ENCODE peak calls at places on chromosome 2, in eight cellular contexts. One of them, this sample, is unnamed. For H3K4me1, the result is how much of the 10 kb centered on the place peaks cover.

GRCh38 chr2:229273384-229274338 is 2.6 kb upstream of the PID1 start:
- DNase-seq in right atrium auricular region: no peak
- DNase-seq in prostate gland: peak
- DNase-seq in upper lobe of left lung: no peak
- DNase-seq in Karpas-422: peak
- DNase-seq in psoas muscle: no peak
- DNase-seq in upper lobe of right lung: peak
- DNase-seq in mesenchymal stem cell: peak
- DNase-seq in this sample: peak

GRCh38 chr2:108585446-108585845 is 51.2 kb downstream of the LIMS1 start:
- DNase-seq in right atrium auricular region: no peak
- DNase-seq in mesenchymal stem cell: peak
- DNase-seq in upper lobe of right lung: no peak
- DNase-seq in psoas muscle: no peak
- DNase-seq in upper lobe of left lung: no peak
- DNase-seq in Karpas-422: no peak
- DNase-seq in prostate gland: no peak
- DNase-seq in this sample: no peak

GRCh38 chr2:2832657-2833056 is 501.6 kb upstream of the MYT1L start:
- DNase-seq in right atrium auricular region: peak
- DNase-seq in mesenchymal stem cell: no peak
- DNase-seq in prostate gland: no peak
- DNase-seq in psoas muscle: no peak
- DNase-seq in upper lobe of right lung: no peak
- DNase-seq in upper lobe of left lung: no peak
- DNase-seq in Karpas-422: no peak
- DNase-seq in this sample: no peak

GRCh38 chr2:198641161-198641560 is 816.6 kb downstream of the SATB2 start:
- DNase-seq in upper lobe of right lung: no peak
- DNase-seq in psoas muscle: no peak
- DNase-seq in mesenchymal stem cell: peak
- DNase-seq in upper lobe of left lung: no peak
- DNase-seq in Karpas-422: no peak
- DNase-seq in prostate gland: no peak
- DNase-seq in right atrium auricular region: no peak
- DNase-seq in this sample: no peak

GRCh38 chr2:46831869-46832265 is 83.7 kb downstream of the MCFD2 start:
- DNase-seq in upper lobe of left lung: no peak
- DNase-seq in upper lobe of right lung: no peak
- DNase-seq in mesenchymal stem cell: no peak
- DNase-seq in psoas muscle: no peak
- DNase-seq in prostate gland: no peak
- DNase-seq in right atrium auricular region: no peak
- DNase-seq in Karpas-422: no peak
- DNase-seq in this sample: no peak

GRCh38 chr2:74425523-74425922 is 4.0 kb downstream of the WDR54 start:
- DNase-seq in mesenchymal stem cell: no peak
- DNase-seq in right atrium auricular region: no peak
- DNase-seq in upper lobe of right lung: peak
- DNase-seq in Karpas-422: no peak
- DNase-seq in upper lobe of left lung: no peak
- DNase-seq in prostate gland: no peak
- DNase-seq in psoas muscle: no peak
- DNase-seq in this sample: no peak

GRCh38 chr2:219675206-219675605 is 47.8 kb downstream of the SLC4A3 start:
- DNase-seq in upper lobe of right lung: no peak
- DNase-seq in Karpas-422: no peak
- DNase-seq in mesenchymal stem cell: no peak
- DNase-seq in prostate gland: peak
- DNase-seq in right atrium auricular region: peak
- DNase-seq in psoas muscle: no peak
- DNase-seq in upper lobe of left lung: no peak
- DNase-seq in this sample: no peak

GRCh38 chr2:12587729-12588522 is 128.8 kb upstream of the TRIB2 start:
- DNase-seq in Karpas-422: peak
- DNase-seq in prostate gland: no peak
- DNase-seq in psoas muscle: no peak
- DNase-seq in upper lobe of right lung: no peak
- DNase-seq in upper lobe of left lung: no peak
- DNase-seq in mesenchymal stem cell: peak
- DNase-seq in right atrium auricular region: no peak
- DNase-seq in this sample: peak

GRCh38 chr2:186540971-186541370 is 48.9 kb upstream of the ITGAV start:
- DNase-seq in prostate gland: no peak
- DNase-seq in mesenchymal stem cell: no peak
- DNase-seq in Karpas-422: no peak
- DNase-seq in upper lobe of left lung: no peak
- DNase-seq in upper lobe of right lung: no peak
- DNase-seq in right atrium auricular region: no peak
- DNase-seq in psoas muscle: no peak
- DNase-seq in this sample: no peak

DNA sequence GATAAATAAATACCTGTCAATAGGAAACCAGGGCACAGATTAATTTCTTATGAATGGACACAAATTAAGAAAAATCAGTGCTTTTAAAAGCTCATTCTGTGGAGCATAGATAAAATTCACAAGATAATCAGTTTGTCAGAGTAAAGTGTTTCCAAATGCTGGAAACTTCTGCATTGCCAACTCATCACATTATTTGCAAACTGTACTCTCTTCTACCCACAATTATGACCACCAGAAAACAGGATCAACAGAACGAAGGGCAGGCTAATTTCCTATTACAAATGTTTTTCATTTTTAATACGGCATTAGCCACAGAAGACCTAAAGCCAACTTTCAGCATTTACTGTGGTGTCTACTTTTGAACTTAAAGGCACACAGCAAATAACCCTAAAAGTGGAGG is 6.0 kb downstream of the IRS1 start:
- DNase-seq in right atrium auricular region: no peak
- DNase-seq in prostate gland: no peak
- DNase-seq in psoas muscle: no peak
- DNase-seq in mesenchymal stem cell: no peak
- DNase-seq in Karpas-422: no peak
- DNase-seq in upper lobe of left lung: no peak
- DNase-seq in upper lobe of right lung: no peak
- DNase-seq in this sample: no peak
- H3K4me1 ChIP-seq in right atrium auricular region: under half
- H3K4me1 ChIP-seq in prostate gland: under half
- H3K4me1 ChIP-seq in psoas muscle: half or more
- H3K4me1 ChIP-seq in mesenchymal stem cell: under half
- H3K4me1 ChIP-seq in Karpas-422: under half
- H3K4me1 ChIP-seq in upper lobe of left lung: under half
- H3K4me1 ChIP-seq in upper lobe of right lung: under half
- H3K4me1 ChIP-seq in this sample: under half

DNA sequence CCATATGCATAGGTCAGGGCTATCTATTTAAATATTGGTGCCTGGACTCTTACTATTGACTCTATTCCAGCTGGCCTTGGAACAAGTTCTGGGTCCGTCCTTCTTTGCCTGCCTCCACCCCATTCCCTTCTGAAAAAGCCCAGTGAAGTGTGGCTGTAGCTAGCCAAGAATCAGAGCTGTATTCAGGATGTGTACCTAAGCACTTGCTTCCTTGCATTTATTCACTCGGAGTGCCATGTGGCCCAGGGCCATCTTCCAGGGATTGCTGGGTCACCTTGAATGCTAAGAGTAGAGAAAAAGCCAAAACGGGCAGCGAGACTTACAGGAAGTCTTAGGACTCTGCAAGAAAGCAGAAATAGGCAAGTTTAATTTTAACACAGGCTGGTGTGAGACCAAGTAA is 4.0 kb downstream of the ITGA6 start:
- DNase-seq in mesenchymal stem cell: no peak
- DNase-seq in upper lobe of right lung: peak
- DNase-seq in psoas muscle: no peak
- DNase-seq in prostate gland: peak
- DNase-seq in Karpas-422: no peak
- DNase-seq in right atrium auricular region: no peak
- DNase-seq in upper lobe of left lung: no peak
- DNase-seq in this sample: no peak
- H3K4me1 ChIP-seq in mesenchymal stem cell: under half
- H3K4me1 ChIP-seq in upper lobe of right lung: under half
- H3K4me1 ChIP-seq in psoas muscle: under half
- H3K4me1 ChIP-seq in prostate gland: under half
- H3K4me1 ChIP-seq in Karpas-422: under half
- H3K4me1 ChIP-seq in right atrium auricular region: under half
- H3K4me1 ChIP-seq in upper lobe of left lung: half or more
- H3K4me1 ChIP-seq in this sample: under half

GRCh38 chr2:237540223-237540775 is 26.1 kb upstream of the PRLH start:
- DNase-seq in upper lobe of right lung: no peak
- DNase-seq in upper lobe of left lung: no peak
- DNase-seq in psoas muscle: no peak
- DNase-seq in right atrium auricular region: no peak
- DNase-seq in mesenchymal stem cell: no peak
- DNase-seq in Karpas-422: no peak
- DNase-seq in prostate gland: no peak
- DNase-seq in this sample: no peak

GRCh38 chr2:237540823-237541222 is 25.6 kb upstream of the PRLH start:
- DNase-seq in Karpas-422: no peak
- DNase-seq in upper lobe of left lung: no peak
- DNase-seq in upper lobe of right lung: no peak
- DNase-seq in prostate gland: peak
- DNase-seq in psoas muscle: peak
- DNase-seq in right atrium auricular region: peak
- DNase-seq in mesenchymal stem cell: no peak
- DNase-seq in this sample: peak

GRCh38 chr2:237541242-237541641 is 25.1 kb upstream of the PRLH start:
- DNase-seq in right atrium auricular region: no peak
- DNase-seq in Karpas-422: no peak
- DNase-seq in mesenchymal stem cell: no peak
- DNase-seq in upper lobe of right lung: no peak
- DNase-seq in psoas muscle: no peak
- DNase-seq in prostate gland: no peak
- DNase-seq in upper lobe of left lung: no peak
- DNase-seq in this sample: no peak

GRCh38 chr2:237539681-237540080 is 26.7 kb upstream of the PRLH start:
- DNase-seq in upper lobe of left lung: no peak
- DNase-seq in upper lobe of right lung: no peak
- DNase-seq in right atrium auricular region: no peak
- DNase-seq in mesenchymal stem cell: no peak
- DNase-seq in Karpas-422: no peak
- DNase-seq in psoas muscle: no peak
- DNase-seq in prostate gland: no peak
- DNase-seq in this sample: no peak

DNA sequence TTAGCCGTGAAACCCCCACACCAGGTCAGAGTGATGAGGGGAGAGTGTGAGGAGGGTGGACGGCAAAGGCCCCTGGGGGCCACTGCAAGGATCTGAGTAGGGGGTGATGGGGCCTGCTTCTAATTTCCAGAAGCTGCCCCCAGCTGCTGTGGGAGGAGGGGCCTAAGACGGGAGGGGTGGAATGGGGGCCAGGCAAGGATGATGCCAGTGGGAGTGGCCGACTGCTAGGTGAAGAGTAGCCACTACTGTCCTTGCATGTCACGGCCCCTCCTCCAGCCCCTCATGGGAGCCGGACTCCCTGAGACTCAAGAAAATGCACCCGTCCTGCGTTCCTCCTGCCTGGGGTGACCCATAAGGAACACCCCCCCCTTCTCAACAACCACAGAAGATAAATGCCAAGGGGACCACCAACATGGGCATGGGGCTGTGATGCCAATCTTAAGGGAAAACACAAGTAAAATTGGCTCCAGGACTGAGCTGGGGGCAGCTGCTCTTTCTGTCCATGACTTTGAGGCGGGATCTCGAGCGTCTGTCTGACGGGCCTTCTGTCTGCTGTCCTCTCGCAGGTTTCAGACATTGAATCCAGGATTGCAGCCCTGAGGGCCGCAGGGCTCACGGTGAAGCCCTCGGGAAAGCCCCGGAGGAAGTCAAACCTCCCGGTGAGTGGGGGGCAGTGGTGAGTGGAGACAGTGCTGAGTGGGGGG is 24.2 kb upstream of the PRLH start:
- DNase-seq in right atrium auricular region: no peak
- DNase-seq in upper lobe of right lung: no peak
- DNase-seq in mesenchymal stem cell: no peak
- DNase-seq in psoas muscle: no peak
- DNase-seq in Karpas-422: peak
- DNase-seq in upper lobe of left lung: no peak
- DNase-seq in prostate gland: no peak
- DNase-seq in this sample: no peak
- H3K4me1 ChIP-seq in right atrium auricular region: under half
- H3K4me1 ChIP-seq in upper lobe of right lung: under half
- H3K4me1 ChIP-seq in mesenchymal stem cell: under half
- H3K4me1 ChIP-seq in psoas muscle: under half
- H3K4me1 ChIP-seq in Karpas-422: under half
- H3K4me1 ChIP-seq in upper lobe of left lung: under half
- H3K4me1 ChIP-seq in prostate gland: under half
- H3K4me1 ChIP-seq in this sample: under half

GRCh38 chr2:241817126-241817820 is 8.3 kb downstream of the NEU4 start:
- DNase-seq in Karpas-422: no peak
- DNase-seq in psoas muscle: peak
- DNase-seq in mesenchymal stem cell: no peak
- DNase-seq in right atrium auricular region: peak
- DNase-seq in prostate gland: no peak
- DNase-seq in upper lobe of left lung: peak
- DNase-seq in upper lobe of right lung: peak
- DNase-seq in this sample: no peak
- H3K4me1 ChIP-seq in Karpas-422: under half
- H3K4me1 ChIP-seq in psoas muscle: under half
- H3K4me1 ChIP-seq in mesenchymal stem cell: under half
- H3K4me1 ChIP-seq in right atrium auricular region: under half
- H3K4me1 ChIP-seq in prostate gland: under half
- H3K4me1 ChIP-seq in upper lobe of left lung: under half
- H3K4me1 ChIP-seq in upper lobe of right lung: under half
- H3K4me1 ChIP-seq in this sample: under half

GRCh38 chr2:27178469-27178868 is 29.7 kb downstream of the TCF23 start:
- DNase-seq in mesenchymal stem cell: no peak
- DNase-seq in prostate gland: no peak
- DNase-seq in psoas muscle: no peak
- DNase-seq in right atrium auricular region: no peak
- DNase-seq in upper lobe of right lung: no peak
- DNase-seq in Karpas-422: no peak
- DNase-seq in upper lobe of left lung: no peak
- DNase-seq in this sample: no peak
- H3K4me1 ChIP-seq in mesenchymal stem cell: under half
- H3K4me1 ChIP-seq in prostate gland: under half
- H3K4me1 ChIP-seq in psoas muscle: under half
- H3K4me1 ChIP-seq in right atrium auricular region: under half
- H3K4me1 ChIP-seq in upper lobe of right lung: under half
- H3K4me1 ChIP-seq in Karpas-422: under half
- H3K4me1 ChIP-seq in upper lobe of left lung: under half
- H3K4me1 ChIP-seq in this sample: under half

GRCh38 chr2:136116813-136117390 is 1.0 kb downstream of the CXCR4 start:
- DNase-seq in upper lobe of left lung: peak
- DNase-seq in right atrium auricular region: no peak
- DNase-seq in prostate gland: no peak
- DNase-seq in psoas muscle: peak
- DNase-seq in mesenchymal stem cell: no peak
- DNase-seq in upper lobe of right lung: peak
- DNase-seq in Karpas-422: peak
- DNase-seq in this sample: no peak
- H3K4me1 ChIP-seq in upper lobe of left lung: under half
- H3K4me1 ChIP-seq in right atrium auricular region: under half
- H3K4me1 ChIP-seq in prostate gland: under half
- H3K4me1 ChIP-seq in psoas muscle: under half
- H3K4me1 ChIP-seq in mesenchymal stem cell: under half
- H3K4me1 ChIP-seq in upper lobe of right lung: under half
- H3K4me1 ChIP-seq in Karpas-422: under half
- H3K4me1 ChIP-seq in this sample: under half

GRCh38 chr2:11465485-11466306 is at the start of gene E2F6:
- DNase-seq in psoas muscle: peak
- DNase-seq in prostate gland: peak
- DNase-seq in Karpas-422: peak
- DNase-seq in upper lobe of right lung: peak
- DNase-seq in upper lobe of left lung: peak
- DNase-seq in right atrium auricular region: peak
- DNase-seq in mesenchymal stem cell: peak
- DNase-seq in this sample: peak
- H3K4me1 ChIP-seq in psoas muscle: under half
- H3K4me1 ChIP-seq in prostate gland: under half
- H3K4me1 ChIP-seq in Karpas-422: under half
- H3K4me1 ChIP-seq in upper lobe of right lung: under half
- H3K4me1 ChIP-seq in upper lobe of left lung: under half
- H3K4me1 ChIP-seq in right atrium auricular region: under half
- H3K4me1 ChIP-seq in mesenchymal stem cell: under half
- H3K4me1 ChIP-seq in this sample: under half